ENCODE peak calls at places on chromosomes 16 and 17, in four cellular contexts. One of them, this sample, is unnamed.
A peak's percentile ranks its signal among the peaks of the same experiment; 100 is the strongest.

GRCh38 chr17:1882836-1883235 is 53.0 kb downstream of the RPA1 start:
- DNase-seq in SJCRH30: peak; percentile 31
- DNase-seq in tibial nerve: peak; percentile 36
- DNase-seq in prostate gland: no peak
- DNase-seq in this sample: no peak

GRCh38 chr16:27777527-27777926 is 227.6 kb downstream of the KATNIP start:
- DNase-seq in SJCRH30: no peak
- DNase-seq in tibial nerve: no peak
- DNase-seq in prostate gland: no peak
- DNase-seq in this sample: no peak

GRCh38 chr16:49529646-49530045 is 156.0 kb downstream of the C16orf78 start:
- DNase-seq in SJCRH30: no peak
- DNase-seq in tibial nerve: no peak
- DNase-seq in prostate gland: no peak
- DNase-seq in this sample: no peak

GRCh38 chr17:28147026-28147425 is 104.5 kb downstream of the NLK start:
- DNase-seq in SJCRH30: no peak
- DNase-seq in tibial nerve: no peak
- DNase-seq in prostate gland: no peak
- DNase-seq in this sample: no peak

GRCh38 chr17:75364078-75364477 is 41.4 kb downstream of the GRB2 start:
- DNase-seq in SJCRH30: no peak
- DNase-seq in tibial nerve: no peak
- DNase-seq in prostate gland: no peak
- DNase-seq in this sample: no peak

GRCh38 chr16:71777329-71777728 is 31.3 kb downstream of the AP1G1 start:
- DNase-seq in SJCRH30: no peak
- DNase-seq in tibial nerve: no peak
- DNase-seq in prostate gland: no peak
- DNase-seq in this sample: no peak

GRCh38 chr16:57694556-57695377 is at the start of gene DRC7:
- DNase-seq in SJCRH30: peak; percentile 32
- DNase-seq in tibial nerve: no peak
- DNase-seq in prostate gland: no peak
- DNase-seq in this sample: peak; percentile 35

GRCh38 chr16:77113835-77114234 is 77.2 kb upstream of the MON1B start:
- DNase-seq in SJCRH30: no peak
- DNase-seq in tibial nerve: no peak
- DNase-seq in prostate gland: no peak
- DNase-seq in this sample: no peak

GRCh38 chr16:9090101-9090959 is 1.1 kb upstream of the HAPSTR1 start:
- DNase-seq in SJCRH30: no peak
- DNase-seq in tibial nerve: peak; percentile 18
- DNase-seq in prostate gland: peak; percentile 27
- DNase-seq in this sample: peak; percentile 18

GRCh38 chr17:49390548-49391324 is 23.9 kb downstream of the PHB1 start:
- DNase-seq in SJCRH30: peak; percentile 29
- DNase-seq in tibial nerve: no peak
- DNase-seq in prostate gland: peak; percentile 28
- DNase-seq in this sample: peak; percentile 8

GRCh38 chr17:20028436-20028835 is 19.3 kb downstream of the SPECC1 start:
- DNase-seq in SJCRH30: no peak
- DNase-seq in tibial nerve: no peak
- DNase-seq in prostate gland: no peak
- DNase-seq in this sample: no peak

GRCh38 chr17:68035131-68035522 is 408 bp upstream of the KPNA2 start:
- DNase-seq in SJCRH30: peak; percentile 94
- DNase-seq in tibial nerve: peak; percentile 80
- DNase-seq in prostate gland: peak; percentile 91
- DNase-seq in this sample: no peak

GRCh38 chr16:49630783-49631182 is 225.1 kb downstream of the ZNF423 start:
- DNase-seq in SJCRH30: no peak
- DNase-seq in tibial nerve: no peak
- DNase-seq in prostate gland: no peak
- DNase-seq in this sample: no peak

GRCh38 chr16:58948244-58948643 is 214.1 kb upstream of the GOT2 start:
- DNase-seq in SJCRH30: no peak
- DNase-seq in tibial nerve: no peak
- DNase-seq in prostate gland: no peak
- DNase-seq in this sample: no peak

GRCh38 chr16:50692999-50693781 is at the start of gene NOD2:
- DNase-seq in SJCRH30: no peak
- DNase-seq in tibial nerve: no peak
- DNase-seq in prostate gland: no peak
- DNase-seq in this sample: no peak

GRCh38 chr16:22652463-22652845 is 141.8 kb downstream of the NPIPB5 start:
- DNase-seq in SJCRH30: no peak
- DNase-seq in tibial nerve: no peak
- DNase-seq in prostate gland: no peak
- DNase-seq in this sample: no peak

GRCh38 chr17:7479389-7480192 is at the start of gene ZBTB4:
- DNase-seq in SJCRH30: peak; percentile 23
- DNase-seq in tibial nerve: no peak
- DNase-seq in prostate gland: peak; percentile 62
- DNase-seq in this sample: no peak

GRCh38 chr17:80497726-80498241 is 21.4 kb upstream of the NPTX1 start:
- DNase-seq in SJCRH30: peak; percentile 29
- DNase-seq in tibial nerve: no peak
- DNase-seq in prostate gland: no peak
- DNase-seq in this sample: no peak

GRCh38 chr17:4332296-4332970 is 34.0 kb downstream of the UBE2G1 start:
- DNase-seq in SJCRH30: no peak
- DNase-seq in tibial nerve: no peak
- DNase-seq in prostate gland: no peak
- DNase-seq in this sample: no peak

GRCh38 chr17:9370464-9370863 is 205.2 kb downstream of the STX8 start:
- DNase-seq in SJCRH30: no peak
- DNase-seq in tibial nerve: no peak
- DNase-seq in prostate gland: no peak
- DNase-seq in this sample: no peak

GRCh38 chr16:55297910-55298175 is 26.2 kb upstream of the IRX6 start:
- DNase-seq in SJCRH30: no peak
- DNase-seq in tibial nerve: no peak
- DNase-seq in prostate gland: no peak
- DNase-seq in this sample: no peak

GRCh38 chr16:65409505-65409904 is 287.6 kb upstream of the CDH11 start:
- DNase-seq in SJCRH30: no peak
- DNase-seq in tibial nerve: no peak
- DNase-seq in prostate gland: no peak
- DNase-seq in this sample: no peak

GRCh38 chr17:12395733-12396354 is 269.8 kb upstream of the MYOCD start:
- DNase-seq in SJCRH30: peak; percentile 48
- DNase-seq in tibial nerve: no peak
- DNase-seq in prostate gland: no peak
- DNase-seq in this sample: no peak

GRCh38 chr17:40089085-40089895 is 11.1 kb downstream of the NR1D1 start:
- DNase-seq in SJCRH30: no peak
- DNase-seq in tibial nerve: no peak
- DNase-seq in prostate gland: no peak
- DNase-seq in this sample: no peak

GRCh38 chr16:27972500-27972899 is 91.0 kb downstream of the GSG1L start:
- DNase-seq in SJCRH30: no peak
- DNase-seq in tibial nerve: no peak
- DNase-seq in prostate gland: no peak
- DNase-seq in this sample: no peak

GRCh38 chr17:29561541-29562517 is 5.0 kb downstream of the ABHD15 start:
- DNase-seq in SJCRH30: no peak
- DNase-seq in tibial nerve: no peak
- DNase-seq in prostate gland: peak; percentile 9
- DNase-seq in this sample: no peak

GRCh38 chr16:47995354-47995753 is 160.4 kb downstream of the ABCC12 start:
- DNase-seq in SJCRH30: no peak
- DNase-seq in tibial nerve: no peak
- DNase-seq in prostate gland: no peak
- DNase-seq in this sample: no peak

GRCh38 chr16:18953535-18953934 is 27.3 kb upstream of the SMG1 start:
- DNase-seq in SJCRH30: no peak
- DNase-seq in tibial nerve: no peak
- DNase-seq in prostate gland: no peak
- DNase-seq in this sample: no peak

GRCh38 chr17:78415821-78416301 is 37.4 kb downstream of the PGS1 start:
- DNase-seq in SJCRH30: no peak
- DNase-seq in tibial nerve: no peak
- DNase-seq in prostate gland: no peak
- DNase-seq in this sample: no peak

DNA sequence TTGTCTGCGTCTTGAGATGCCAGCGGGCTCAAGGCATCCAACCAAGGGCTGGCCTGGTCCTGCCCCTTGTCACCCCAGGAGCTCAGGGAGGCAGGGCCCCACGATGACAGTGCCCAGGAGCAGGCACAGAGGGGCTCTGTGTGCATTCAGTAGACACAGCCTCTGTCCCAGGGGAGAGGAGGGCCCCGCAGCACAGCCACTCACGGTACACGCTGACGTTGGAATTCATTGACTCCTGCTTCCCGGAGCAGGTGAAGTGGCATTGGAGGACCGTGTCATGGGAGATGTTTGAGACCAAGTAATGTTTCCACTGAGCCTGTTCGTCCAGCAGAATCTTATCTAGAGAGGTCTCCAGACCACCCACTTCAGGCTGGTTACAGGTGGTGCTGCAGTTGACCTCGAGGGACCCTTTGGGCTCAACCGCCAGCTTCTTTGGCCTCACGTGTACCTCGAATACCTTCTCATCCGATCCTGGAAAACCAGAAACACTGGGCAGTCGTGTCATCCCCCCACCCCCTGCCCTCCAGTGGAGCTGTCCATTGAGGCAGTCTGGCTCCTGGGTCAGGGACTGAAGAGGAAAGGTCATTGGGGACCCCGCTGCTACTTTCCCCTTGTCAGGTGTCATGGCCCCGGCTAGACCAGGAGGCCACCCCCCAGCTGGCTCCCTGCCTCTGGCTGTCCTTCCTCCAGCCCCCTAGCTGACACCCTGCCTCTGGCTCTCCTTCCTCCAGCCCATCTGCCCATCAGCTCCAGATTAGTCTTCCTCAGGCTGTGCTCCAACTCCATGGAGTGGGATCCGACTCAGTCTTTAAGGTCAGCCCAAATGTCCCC is 7.0 kb downstream of the PRR29 start:
- DNase-seq in SJCRH30: no peak
- DNase-seq in tibial nerve: no peak
- DNase-seq in prostate gland: no peak
- DNase-seq in this sample: no peak
- H3K27ac ChIP-seq in SJCRH30: no peak overlapping the region
- H3K27ac ChIP-seq in tibial nerve: no peak overlapping the region
- H3K27ac ChIP-seq in prostate gland: no peak overlapping the region
- H3K27ac ChIP-seq in this sample: no peak overlapping the region

GRCh38 chr16:68736561-68736960 is 531 bp upstream of the CDH1 start:
- DNase-seq in SJCRH30: no peak
- DNase-seq in tibial nerve: no peak
- DNase-seq in prostate gland: no peak
- DNase-seq in this sample: no peak
- H3K27ac ChIP-seq in SJCRH30: no peak overlapping the region
- H3K27ac ChIP-seq in tibial nerve: no peak overlapping the region
- H3K27ac ChIP-seq in prostate gland: no peak overlapping the region
- H3K27ac ChIP-seq in this sample: no peak overlapping the region

GRCh38 chr16:80744856-80745255 is 59.5 kb downstream of the CDYL2 start:
- DNase-seq in SJCRH30: no peak
- DNase-seq in tibial nerve: no peak
- DNase-seq in prostate gland: no peak
- DNase-seq in this sample: no peak

GRCh38 chr16:80743772-80744171 is 60.6 kb downstream of the CDYL2 start:
- DNase-seq in SJCRH30: no peak
- DNase-seq in tibial nerve: no peak
- DNase-seq in prostate gland: no peak
- DNase-seq in this sample: no peak

GRCh38 chr16:80743273-80743672 is 61.1 kb downstream of the CDYL2 start:
- DNase-seq in SJCRH30: no peak
- DNase-seq in tibial nerve: no peak
- DNase-seq in prostate gland: no peak
- DNase-seq in this sample: no peak

GRCh38 chr16:80741716-80742115 is 62.7 kb downstream of the CDYL2 start:
- DNase-seq in SJCRH30: no peak
- DNase-seq in tibial nerve: no peak
- DNase-seq in prostate gland: no peak
- DNase-seq in this sample: no peak

GRCh38 chr16:80742331-80742730 is 62.1 kb downstream of the CDYL2 start:
- DNase-seq in SJCRH30: no peak
- DNase-seq in tibial nerve: no peak
- DNase-seq in prostate gland: no peak
- DNase-seq in this sample: no peak
- H3K27ac ChIP-seq in SJCRH30: no peak overlapping the region
- H3K27ac ChIP-seq in tibial nerve: no peak overlapping the region
- H3K27ac ChIP-seq in prostate gland: no peak overlapping the region
- H3K27ac ChIP-seq in this sample: no peak overlapping the region

GRCh38 chr16:592518-593306 is 2.8 kb downstream of the RAB40C start:
- DNase-seq in SJCRH30: no peak
- DNase-seq in tibial nerve: peak; percentile 50
- DNase-seq in prostate gland: peak; percentile 89
- DNase-seq in this sample: no peak

GRCh38 chr16:595094-595528 is 5.2 kb downstream of the RAB40C start:
- DNase-seq in SJCRH30: no peak
- DNase-seq in tibial nerve: no peak
- DNase-seq in prostate gland: no peak
- DNase-seq in this sample: peak; percentile 41

GRCh38 chr16:591892-592517 is 2.1 kb downstream of the RAB40C start:
- DNase-seq in SJCRH30: no peak
- DNase-seq in tibial nerve: no peak
- DNase-seq in prostate gland: no peak
- DNase-seq in this sample: no peak

GRCh38 chr16:593406-593805 is 3.5 kb downstream of the RAB40C start:
- DNase-seq in SJCRH30: no peak
- DNase-seq in tibial nerve: no peak
- DNase-seq in prostate gland: peak; percentile 84
- DNase-seq in this sample: no peak

GRCh38 chr16:593807-594206 is 3.9 kb downstream of the RAB40C start:
- DNase-seq in SJCRH30: no peak
- DNase-seq in tibial nerve: no peak
- DNase-seq in prostate gland: no peak
- DNase-seq in this sample: no peak
- H3K27ac ChIP-seq in SJCRH30: no peak overlapping the region
- H3K27ac ChIP-seq in tibial nerve: no peak overlapping the region
- H3K27ac ChIP-seq in prostate gland: peak overlapping the region; percentile 87
- H3K27ac ChIP-seq in this sample: peak overlapping the region; percentile 89

GRCh38 chr16:86665929-86666328 is 87.6 kb downstream of the FOXL1 start:
- DNase-seq in SJCRH30: no peak
- DNase-seq in tibial nerve: no peak
- DNase-seq in prostate gland: no peak
- DNase-seq in this sample: no peak
- H3K27ac ChIP-seq in SJCRH30: no peak overlapping the region
- H3K27ac ChIP-seq in tibial nerve: no peak overlapping the region
- H3K27ac ChIP-seq in prostate gland: no peak overlapping the region
- H3K27ac ChIP-seq in this sample: no peak overlapping the region